ENCODE peak calls at places on chromosomes 11 and 22, in eight cellular contexts. R is ovary, P is K562, X is transverse colon, B is stomach, E is A549, V is tibial nerve, L is GM12878. G is an unnamed sample.

GRCh38 chr11:27460158-27460565 is 12.4 kb downstream of the LGR4 start:
- DNase-seq in R (no peak), V (no peak), X (no peak), L (no peak), P (no peak), E (no peak), B (no peak), G (no peak)

GRCh38 chr22:43113516-43114251 is 3.1 kb downstream of the BIK start:
- DNase-seq in R (no peak), V (no peak), X (peak), P (no peak), E (no peak), L (no peak), B (peak), G (no peak)

GRCh38 chr22:46879083-46879482 is 116.6 kb downstream of the TBC1D22A start:
- DNase-seq in E (no peak), P (no peak), B (no peak), R (no peak), V (no peak), X (no peak), L (no peak), G (no peak)

GRCh38 chr11:126824035-126824607 is 176.4 kb downstream of the KIRREL3 start:
- DNase-seq in R (no peak), X (no peak), E (no peak), B (no peak), P (no peak), L (no peak), V (no peak), G (no peak)

GRCh38 chr11:87361891-87362290 is 324.2 kb downstream of the TMEM135 start:
- DNase-seq in X (no peak), E (no peak), P (no peak), R (no peak), L (no peak), V (no peak), B (no peak), G (no peak)

GRCh38 chr11:72569966-72570892 is 104.0 kb downstream of the PDE2A start:
- DNase-seq in E (no peak), R (no peak), V (no peak), X (no peak), P (no peak), L (no peak), B (peak), G (no peak)

GRCh38 chr11:30091246-30091645 is 74.4 kb upstream of the KCNA4 start:
- DNase-seq in R (no peak), E (no peak), B (no peak), P (no peak), L (no peak), V (no peak), X (no peak), G (no peak)

GRCh38 chr11:86068138-86068861 is 584 bp downstream of the PICALM start:
- DNase-seq in R (no peak), B (peak), V (peak), E (peak), X (peak), L (no peak), P (peak), G (peak)

GRCh38 chr22:28773461-28773867 is 969 bp downstream of the CCDC117 start:
- DNase-seq in P (no peak), B (no peak), E (no peak), V (no peak), L (peak), R (no peak), X (no peak), G (no peak)

GRCh38 chr11:36363361-36364272 is 67.5 kb downstream of the PRR5L start:
- DNase-seq in L (no peak), P (no peak), X (no peak), E (no peak), R (no peak), B (no peak), V (no peak), G (no peak)

GRCh38 chr11:73493838-73494598 is 103.9 kb downstream of the FAM168A start:
- DNase-seq in V (no peak), B (no peak), P (no peak), R (no peak), L (no peak), E (peak), X (no peak), G (no peak)

GRCh38 chr11:49424136-49424535 is 215.7 kb upstream of the FOLH1 start:
- DNase-seq in R (no peak), B (no peak), X (no peak), V (no peak), P (no peak), E (no peak), L (no peak), G (no peak)

GRCh38 chr11:73308963-73309960 is 1.2 kb downstream of the ARHGEF17 start:
- DNase-seq in X (peak), L (no peak), R (peak), E (peak), B (peak), P (peak), V (peak), G (peak)

GRCh38 chr11:5046754-5047330 is 516 bp downstream of the OR52J3 start:
- DNase-seq in E (no peak), R (no peak), B (no peak), V (no peak), P (no peak), X (no peak), L (no peak), G (no peak)

GRCh38 chr11:134711563-134711962 is 299.5 kb upstream of the B3GAT1 start:
- DNase-seq in R (no peak), P (no peak), X (no peak), V (no peak), E (no peak), B (no peak), L (no peak), G (no peak)

GRCh38 chr11:127017482-127017881 is 16.9 kb upstream of the KIRREL3 start:
- DNase-seq in L (no peak), R (no peak), E (peak), B (no peak), V (no peak), X (no peak), P (peak), G (no peak)

GRCh38 chr11:111426615-111427014 is 47.5 kb upstream of the POU2AF1 start:
- DNase-seq in E (no peak), P (no peak), R (no peak), L (no peak), B (no peak), V (no peak), X (no peak), G (no peak)

GRCh38 chr11:13831707-13832106 is 130.8 kb upstream of the SPON1 start:
- DNase-seq in P (no peak), R (no peak), V (no peak), X (no peak), L (no peak), B (no peak), E (no peak), G (no peak)

GRCh38 chr11:64870176-64870892 is 8.1 kb downstream of the EHD1 start:
- DNase-seq in X (peak), L (no peak), V (no peak), R (no peak), E (no peak), P (peak), B (no peak), G (no peak)

GRCh38 chr11:45028921-45029680 is 78.4 kb upstream of the TP53I11 start:
- DNase-seq in X (no peak), B (no peak), E (no peak), L (no peak), V (no peak), R (no peak), P (no peak), G (no peak)

GRCh38 chr11:111718436-111719325 is 47.5 kb downstream of the PPP2R1B start:
- DNase-seq in X (peak), V (no peak), R (no peak), E (peak), P (no peak), B (peak), L (no peak), G (no peak)

GRCh38 chr11:18394928-18395734 is 768 bp downstream of the LDHA start:
- DNase-seq in E (peak), X (peak), V (peak), B (peak), L (no peak), P (peak), R (peak), G (no peak)

GRCh38 chr22:37892566-37893338 is 13.3 kb upstream of the MICALL1 start:
- DNase-seq in L (no peak), B (peak), V (peak), X (no peak), E (no peak), R (peak), P (no peak), G (no peak)

GRCh38 chr22:20967697-20968201 is 694 bp downstream of the AIFM3 start:
- DNase-seq in P (peak), L (no peak), B (no peak), R (no peak), E (no peak), V (no peak), X (no peak), G (no peak)

GRCh38 chr22:41862160-41862529 is 29.2 kb downstream of the SREBF2 start:
- DNase-seq in X (no peak), V (no peak), P (peak), L (peak), R (no peak), B (no peak), E (no peak), G (no peak)

GRCh38 chr11:36278531-36279245 is 10.5 kb downstream of the COMMD9 start:
- DNase-seq in R (no peak), V (no peak), B (no peak), P (no peak), X (no peak), L (no peak), E (no peak), G (no peak)

GRCh38 chr11:100991541-100991940 is 138.1 kb downstream of the PGR start:
- DNase-seq in P (no peak), L (no peak), B (no peak), X (no peak), E (no peak), R (no peak), V (no peak), G (no peak)

GRCh38 chr11:2581151-2581930 is 118.5 kb downstream of the KCNQ1OT1 start:
- DNase-seq in R (peak), E (no peak), L (no peak), B (peak), P (no peak), V (no peak), X (peak), G (peak)

GRCh38 chr22:20424937-20425587 is 12.6 kb downstream of the SCARF2 start:
- DNase-seq in B (no peak), X (no peak), V (no peak), L (no peak), E (peak), R (no peak), P (no peak), G (no peak)

GRCh38 chr11:46271407-46271806 is 6.1 kb upstream of the CREB3L1 start:
- DNase-seq in R (no peak), X (no peak), V (no peak), B (no peak), P (no peak), E (no peak), L (no peak), G (no peak)

GRCh38 chr11:46270707-46271106 is 6.8 kb upstream of the CREB3L1 start:
- DNase-seq in P (no peak), X (no peak), B (no peak), V (no peak), R (no peak), E (no peak), L (no peak), G (no peak)

GRCh38 chr11:46271875-46272815 is 5.3 kb upstream of the CREB3L1 start:
- DNase-seq in X (no peak), V (no peak), P (no peak), R (no peak), L (no peak), E (no peak), B (no peak), G (no peak)

GRCh38 chr11:46273511-46274205 is 3.8 kb upstream of the CREB3L1 start:
- DNase-seq in E (peak), L (no peak), V (no peak), B (peak), R (no peak), P (peak), X (peak), G (no peak)

GRCh38 chr11:46272816-46273427 is 4.5 kb upstream of the CREB3L1 start:
- DNase-seq in R (peak), P (peak), X (peak), V (peak), L (no peak), B (peak), E (no peak), G (no peak)
- TF ChIP-seq CTCF in R (no peak), P (no peak), X (no peak), V (no peak), L (no peak), B (no peak), E (no peak), G (no peak)

GRCh38 chr22:23686416-23687024 is 4.3 kb upstream of the RGL4 start:
- DNase-seq in V (no peak), X (no peak), L (no peak), B (peak), E (no peak), P (no peak), R (no peak), G (no peak)
- TF ChIP-seq EP300 in V (no peak), X (no peak), L (no peak), B (no peak), E (no peak), P (no peak), R (no peak), G (no peak)

DNA sequence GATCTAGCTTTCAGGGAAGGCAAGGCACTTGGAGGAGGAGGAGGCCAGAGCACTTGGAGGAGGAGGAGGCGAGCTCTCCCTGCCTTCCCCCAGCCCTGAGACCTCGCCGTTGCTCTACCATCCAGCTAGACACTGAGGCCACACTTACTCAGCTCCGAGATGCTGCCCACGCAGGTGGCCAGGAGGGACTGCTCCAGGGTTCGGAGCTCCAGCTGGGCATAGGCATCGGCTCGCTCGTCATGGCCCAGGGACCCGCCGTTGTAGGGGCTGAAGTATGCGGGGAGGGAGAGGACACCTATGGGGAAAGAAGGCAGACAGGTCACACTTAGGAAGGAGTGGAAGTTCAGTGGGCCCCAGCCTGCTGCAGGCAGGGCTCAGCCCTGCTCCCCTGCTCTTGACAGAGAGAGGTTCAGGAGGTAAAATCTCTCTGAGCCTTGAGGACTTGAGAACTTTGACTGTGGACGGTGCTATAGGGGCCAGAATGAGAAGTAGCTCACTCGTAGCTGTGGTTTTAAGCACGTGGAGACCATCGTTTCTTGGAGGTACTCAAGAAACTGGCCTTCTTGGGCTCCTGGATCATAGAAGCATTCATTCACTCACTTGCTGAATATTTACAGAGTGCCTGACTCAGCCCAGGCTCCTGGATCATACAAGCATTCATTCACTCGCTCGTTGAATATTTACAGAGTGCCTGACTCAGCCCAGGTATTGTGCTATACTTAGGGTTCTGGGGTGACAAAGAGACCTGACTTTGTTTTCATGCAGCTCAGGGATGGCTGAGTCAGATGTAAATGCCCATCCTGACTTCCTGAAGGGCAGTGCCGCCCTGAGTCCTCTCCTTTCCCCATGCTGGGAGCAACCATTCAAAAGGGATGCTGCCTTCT is 99.2 kb downstream of the NAT10 start:
- DNase-seq in B (peak), V (no peak), L (no peak), R (no peak), E (peak), P (no peak), X (no peak), G (no peak)
- H3K27ac ChIP-seq in B (no peak), V (no peak), L (no peak), R (no peak), E (peak), P (no peak), X (no peak), G (no peak)

DNA sequence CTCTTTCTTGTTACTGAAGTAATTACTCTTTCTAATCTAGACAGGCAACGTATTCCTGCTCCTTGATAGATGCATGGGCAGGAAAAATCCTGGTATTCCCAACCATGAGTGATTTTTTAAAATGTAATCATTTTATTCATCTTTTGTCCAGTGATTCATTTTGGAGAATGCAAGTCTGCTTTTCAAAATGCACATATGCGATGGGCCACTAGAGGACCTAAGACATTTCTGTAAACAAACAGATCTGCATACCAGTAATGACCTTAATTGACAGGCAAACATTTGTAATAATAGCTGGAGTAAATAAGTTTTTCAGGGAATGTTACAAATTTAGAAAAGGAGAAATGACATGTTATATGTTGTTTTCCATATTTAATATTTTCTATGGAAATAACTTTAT is 1167.6 kb downstream of the JRKL start:
- DNase-seq in V (no peak), E (no peak), B (no peak), L (no peak), R (no peak), P (no peak), X (no peak), G (no peak)
- TF ChIP-seq CTCF in V (no peak), E (no peak), B (no peak), L (no peak), R (no peak), P (peak), X (no peak), G (no peak)

G was measured in suprapubic skin.